ENCODE peak calls at places on chromosomes 2 and 18, in six cellular contexts. J is uterus, W is tibial nerve, C is K562, S is tibial artery, V is coronary artery. B is an unnamed sample.

GRCh38 chr2:211367252-211367651 is 810.9 kb downstream of the CPS1 start:
- DNase-seq in J (no peak), S (no peak), C (no peak), V (no peak), W (no peak), B (no peak)

GRCh38 chr2:196853301-196854087 is 44.3 kb upstream of the C2orf66 start:
- DNase-seq in V (no peak), J (no peak), W (no peak), S (no peak), C (no peak), B (no peak)

GRCh38 chr2:132804045-132804444 is 134.0 kb upstream of the LYPD1 start:
- DNase-seq in J (no peak), V (no peak), C (no peak), S (no peak), W (no peak), B (no peak)

GRCh38 chr2:68828887-68829708 is 42.1 kb downstream of the BMP10 start:
- DNase-seq in W (peak), J (peak), S (peak), V (peak), C (peak), B (peak)

GRCh38 chr18:50189160-50189559 is 5.8 kb downstream of the MYO5B start:
- DNase-seq in V (no peak), W (no peak), J (no peak), C (no peak), S (no peak), B (no peak)

GRCh38 chr2:203532957-203533695 is 2.0 kb downstream of the RAPH1 start:
- DNase-seq in W (peak), V (no peak), C (no peak), S (no peak), J (no peak), B (no peak)

GRCh38 chr18:30358545-30358944 is 684.0 kb downstream of the DSC3 start:
- DNase-seq in J (no peak), C (no peak), W (no peak), S (no peak), V (no peak), B (no peak)

GRCh38 chr2:223041527-223042109 is 10.4 kb upstream of the KCNE4 start:
- DNase-seq in V (peak), W (peak), J (peak), S (peak), C (peak), B (peak)

GRCh38 chr2:189580662-189581353 is at the start of gene SLC40A1:
- DNase-seq in W (peak), J (peak), V (peak), S (peak), C (peak), B (peak)

GRCh38 chr2:9844036-9844483 is 786 bp downstream of the TAF1B start:
- DNase-seq in V (no peak), W (no peak), J (no peak), C (no peak), S (no peak), B (no peak)

GRCh38 chr2:20313659-20314058 is 37.0 kb downstream of the PUM2 start:
- DNase-seq in C (no peak), J (no peak), V (no peak), W (no peak), S (no peak), B (no peak)

GRCh38 chr2:37005118-37005868 is 39.0 kb upstream of the STRN start:
- DNase-seq in S (no peak), W (no peak), C (peak), V (no peak), J (no peak), B (no peak)

GRCh38 chr18:37657413-37657965 is 91.9 kb upstream of the CELF4 start:
- DNase-seq in V (no peak), J (no peak), S (no peak), C (no peak), W (no peak), B (no peak)

GRCh38 chr2:217647925-217648324 is 354.9 kb downstream of the TNS1 start:
- DNase-seq in W (no peak), S (no peak), V (no peak), C (no peak), J (no peak), B (no peak)

GRCh38 chr18:74567805-74568204 is 29.9 kb upstream of the ZNF407 start:
- DNase-seq in S (no peak), W (no peak), C (no peak), V (no peak), J (no peak), B (no peak)

GRCh38 chr2:200104015-200104414 is 148.6 kb downstream of the MAIP1 start:
- DNase-seq in S (no peak), W (no peak), J (no peak), V (no peak), C (no peak), B (no peak)

GRCh38 chr2:141384676-141385075 is 746.1 kb downstream of the LRP1B start:
- DNase-seq in J (no peak), V (no peak), W (no peak), S (no peak), C (no peak), B (no peak)

GRCh38 chr18:35127201-35127600 is 86.0 kb downstream of the MAPRE2 start:
- DNase-seq in J (no peak), W (no peak), C (peak), V (no peak), S (no peak), B (no peak)

GRCh38 chr2:236962816-236963215 is 122.9 kb upstream of the COPS8 start:
- DNase-seq in J (no peak), S (no peak), C (no peak), V (peak), W (no peak), B (no peak)

GRCh38 chr2:25437881-25438662 is 96.3 kb upstream of the DNMT3A start:
- DNase-seq in C (no peak), W (no peak), S (no peak), J (no peak), V (no peak), B (no peak)

GRCh38 chr2:62032096-62032495 is 126.6 kb downstream of the COMMD1 start:
- DNase-seq in C (no peak), S (no peak), W (no peak), V (no peak), J (no peak), B (no peak)

GRCh38 chr2:18910843-18911242 is 321.5 kb upstream of the NT5C1B start:
- DNase-seq in C (no peak), V (no peak), J (no peak), S (peak), W (peak), B (no peak)

GRCh38 chr2:69994166-69994565 is 32.7 kb upstream of the ASPRV1 start:
- DNase-seq in W (no peak), V (peak), S (no peak), C (no peak), J (peak), B (no peak)

GRCh38 chr2:67755511-67755910 is 307.3 kb downstream of the C1D start:
- DNase-seq in W (no peak), S (no peak), J (no peak), V (no peak), C (no peak), B (no peak)

GRCh38 chr2:240624950-240625621 is at the start of gene GPR35:
- DNase-seq in W (no peak), J (no peak), V (no peak), S (peak), C (peak), B (no peak)

GRCh38 chr2:44389895-44390294 is 28.1 kb downstream of the CAMKMT start:
- DNase-seq in C (no peak), V (no peak), S (no peak), W (no peak), J (no peak), B (no peak)

GRCh38 chr18:9055185-9055584 is 47.3 kb upstream of the NDUFV2 start:
- DNase-seq in J (no peak), C (no peak), W (no peak), V (no peak), S (no peak), B (no peak)

GRCh38 chr2:24494415-24494814 is 3.4 kb downstream of the NCOA1 start:
- DNase-seq in V (no peak), S (no peak), J (no peak), C (no peak), W (no peak), B (no peak)

GRCh38 chr2:233124449-233125080 is 64.4 kb downstream of the INPP5D start:
- DNase-seq in V (no peak), J (no peak), W (no peak), S (peak), C (no peak), B (no peak)

GRCh38 chr18:74832999-74833398 is 235.3 kb downstream of the ZNF407 start:
- DNase-seq in V (no peak), W (no peak), C (no peak), J (no peak), S (no peak), B (no peak)

GRCh38 chr2:201235865-201236811 is 24.2 kb upstream of the CASP8 start:
- DNase-seq in V (no peak), C (peak), S (peak), J (peak), W (peak), B (peak)

GRCh38 chr18:2518473-2518872 is 52.8 kb downstream of the METTL4 start:
- DNase-seq in J (no peak), W (no peak), C (no peak), V (no peak), S (no peak), B (no peak)

GRCh38 chr2:240645346-240646060 is 20.2 kb downstream of the GPR35 start:
- DNase-seq in C (no peak), J (no peak), V (no peak), S (no peak), W (no peak), B (peak)

GRCh38 chr2:234451242-234451641 is 45.6 kb downstream of the ARL4C start:
- DNase-seq in V (no peak), C (no peak), J (no peak), S (no peak), W (no peak), B (no peak)

GRCh38 chr2:196177124-196177523 is 5.7 kb upstream of the STK17B start:
- DNase-seq in W (no peak), S (no peak), C (peak), V (no peak), J (no peak), B (no peak)

GRCh38 chr2:236888766-236889035 is 197.0 kb upstream of the COPS8 start:
- DNase-seq in C (no peak), V (no peak), S (no peak), J (no peak), W (no peak), B (no peak)

GRCh38 chr2:1830936-1831616 is 86.8 kb upstream of the PXDN start:
- DNase-seq in V (peak), C (no peak), W (no peak), S (no peak), J (no peak), B (no peak)

GRCh38 chr2:45881970-45882581 is 230.6 kb downstream of the PRKCE start:
- DNase-seq in C (no peak), S (no peak), W (no peak), J (no peak), V (no peak), B (no peak)

GRCh38 chr2:38260972-38261371 is 116.1 kb downstream of the ATL2 start:
- DNase-seq in C (no peak), V (no peak), J (no peak), S (no peak), W (no peak), B (no peak)

DNA sequence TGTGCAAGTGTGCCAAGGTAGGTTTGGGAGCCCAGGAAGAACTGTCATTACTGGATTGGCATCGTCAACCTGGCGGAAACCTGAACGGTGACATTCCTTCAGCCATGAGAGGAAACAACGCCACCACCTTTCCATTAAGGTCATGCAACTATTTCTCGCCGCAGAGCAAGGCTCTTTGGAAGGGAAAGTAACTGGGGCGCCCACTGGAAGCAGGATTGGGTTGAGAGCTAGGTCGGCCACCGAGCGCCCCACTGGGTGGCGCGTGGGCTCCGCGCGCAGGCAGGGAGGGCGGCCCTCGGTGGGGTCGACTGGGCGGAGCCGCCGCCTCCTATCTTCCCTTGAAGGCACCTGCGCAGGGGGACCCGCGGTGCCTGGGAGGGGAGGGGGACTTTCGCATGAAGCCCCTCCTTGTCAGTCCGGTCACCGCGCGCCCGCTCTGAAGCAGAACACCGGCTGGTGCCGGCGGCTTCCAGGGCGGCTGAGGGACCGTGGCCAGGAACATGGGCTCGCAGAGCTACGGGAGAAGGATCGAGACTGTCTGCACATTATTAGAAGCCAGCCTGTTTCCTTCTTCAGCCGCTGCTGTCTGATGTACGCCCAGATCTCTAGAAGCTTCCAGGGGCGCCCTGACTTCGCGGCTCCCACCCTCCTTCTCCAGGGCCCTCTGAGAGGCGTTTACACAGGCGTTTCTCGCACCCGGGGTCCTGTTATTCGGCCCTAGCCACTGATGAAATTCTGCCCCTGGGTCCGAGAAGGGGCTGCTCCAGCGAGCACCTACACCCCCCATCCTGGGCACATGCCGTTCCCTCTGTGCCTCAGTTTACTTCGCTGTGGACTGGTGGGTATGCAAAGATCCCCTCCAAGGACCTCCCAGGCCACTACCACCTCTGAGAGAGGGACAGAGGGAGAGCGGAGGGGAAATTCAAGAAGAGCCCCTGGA is 27.3 kb upstream of the MAL start:
- DNase-seq in S (no peak), J (no peak), W (no peak), C (peak), V (no peak), B (no peak)
- H3K4me3 ChIP-seq in S (no peak), J (no peak), W (no peak), C (no peak), V (no peak), B (peak)

DNA sequence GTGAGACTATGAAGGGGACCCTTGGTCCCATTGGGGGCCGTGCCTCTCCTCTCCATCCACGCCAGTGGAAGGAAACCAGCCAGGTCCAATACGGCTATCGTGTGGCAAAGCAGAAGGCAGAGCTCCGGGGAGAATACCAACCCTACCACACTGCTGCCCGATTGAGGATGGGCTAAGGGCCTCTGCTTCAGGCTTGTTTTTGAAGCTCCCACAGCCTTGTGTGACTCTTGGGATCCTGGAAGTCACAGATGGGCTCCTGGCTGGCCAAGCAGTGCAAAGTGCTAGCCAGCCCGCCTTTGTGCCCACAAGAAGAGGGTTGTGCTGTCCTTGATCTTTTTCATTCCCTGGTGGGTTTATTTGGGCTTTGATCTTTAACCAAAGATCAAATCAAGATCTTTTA is 70.6 kb upstream of the ID2 start:
- DNase-seq in V (no peak), J (no peak), C (no peak), W (no peak), S (no peak), B (no peak)
- H3K27ac ChIP-seq in V (no peak), J (no peak), C (no peak), W (no peak), S (no peak), B (no peak)

GRCh38 chr2:17136231-17136630 is 382.0 kb downstream of the RAD51AP2 start:
- DNase-seq in C (no peak), S (no peak), W (no peak), V (no peak), J (no peak), B (no peak)
- H3K4me3 ChIP-seq in C (no peak), S (no peak), W (no peak), V (no peak), J (no peak), B (no peak)

GRCh38 chr2:33495683-33496082 is 19.2 kb downstream of the RASGRP3 start:
- DNase-seq in C (no peak), J (no peak), V (no peak), W (no peak), S (no peak), B (no peak)
- H3K27ac ChIP-seq in C (no peak), J (no peak), V (no peak), W (no peak), S (no peak), B (no peak)

DNA sequence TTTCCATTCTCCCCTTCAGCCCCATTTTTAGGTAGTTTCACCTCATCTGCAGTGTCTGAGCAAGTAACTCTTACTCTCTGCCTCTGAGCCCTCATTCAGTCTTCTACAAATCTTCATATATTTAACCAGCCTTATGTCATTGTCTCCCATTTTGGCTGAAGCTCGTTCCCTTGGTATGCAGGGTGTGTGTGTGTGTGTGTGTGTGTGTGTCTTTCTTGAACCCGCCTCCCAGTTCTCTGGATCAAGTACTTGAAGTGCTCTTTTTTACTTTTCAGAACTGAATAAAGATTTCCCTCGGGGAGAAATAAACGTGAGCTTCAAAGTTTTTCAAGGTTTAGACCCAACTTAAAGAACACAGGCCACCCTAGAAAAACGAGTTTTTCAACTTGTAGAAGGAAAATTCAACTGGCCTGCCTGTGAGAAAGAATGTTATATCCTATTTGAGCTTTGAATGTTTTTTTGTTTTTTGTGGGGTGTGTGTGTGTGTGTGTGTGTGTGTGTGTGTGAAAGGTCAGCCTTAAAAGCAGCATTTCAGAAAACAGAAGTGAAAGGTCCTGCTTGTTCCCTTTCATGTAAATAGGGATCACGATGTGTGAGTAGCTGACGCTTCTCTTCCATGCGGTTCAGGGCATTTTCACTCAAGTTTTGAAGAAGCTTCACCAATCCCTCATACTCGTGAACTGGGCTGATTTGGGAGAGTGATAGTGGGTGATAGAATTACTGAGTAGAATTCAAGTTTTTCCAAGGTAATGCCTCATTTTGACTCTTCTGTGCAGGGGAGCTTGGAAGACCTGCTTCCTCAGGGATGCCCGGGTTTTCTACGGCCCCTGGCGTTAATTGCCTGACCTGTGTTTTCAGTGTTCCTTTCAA is 50.6 kb upstream of the EML6 start:
- DNase-seq in W (no peak), S (no peak), V (no peak), J (no peak), C (no peak), B (no peak)
- H3K4me3 ChIP-seq in W (no peak), S (peak), V (peak), J (no peak), C (no peak), B (no peak)